ENCODE peak calls at places on chromosomes 11 and 22, in nine cellular contexts. A, D, W, E, X, C, L, V and M are unnamed samples.

GRCh38 chr11:64799925-64800632 is 2.9 kb downstream of the MAP4K2 start:
- DNase-seq in A (no peak), D (no peak), W (no peak), E (no peak), X (no peak), C (no peak), L (no peak), V (no peak), M (no peak)

GRCh38 chr11:20488352-20488751 is 100.8 kb downstream of the PRMT3 start:
- DNase-seq in A (no peak), D (no peak), W (peak; percentile 30), E (no peak), X (no peak), C (no peak), L (no peak), V (no peak), M (no peak)

GRCh38 chr11:105609832-105610781 is at the start of gene GRIA4:
- DNase-seq in A (peak; percentile 16), D (no peak), W (peak; percentile 51), E (peak; percentile 53), X (peak; percentile 75), C (peak; percentile 7), L (peak; percentile 64), V (peak; percentile 80), M (no peak)

GRCh38 chr11:96275807-96276594 is 67.0 kb downstream of the MAML2 start:
- DNase-seq in A (no peak), D (no peak), W (peak; percentile 59), E (peak; percentile 25), X (no peak), C (no peak), L (no peak), V (no peak), M (no peak)

GRCh38 chr11:57566035-57566504 is 1.4 kb downstream of the UBE2L6 start:
- DNase-seq in A (no peak), D (peak; percentile 41), W (peak; percentile 35), E (peak; percentile 20), X (no peak), C (peak; percentile 14), L (no peak), V (no peak), M (no peak)

GRCh38 chr22:45072322-45072903 is 62.6 kb upstream of the PHF21B start:
- DNase-seq in A (no peak), D (peak; percentile 89), W (peak; percentile 79), E (peak; percentile 54), X (no peak), C (no peak), L (no peak), V (peak; percentile 84), M (no peak)

GRCh38 chr22:19173047-19174035 is 5.2 kb downstream of the SLC25A1 start:
- DNase-seq in A (no peak), D (no peak), W (no peak), E (no peak), X (no peak), C (no peak), L (no peak), V (no peak), M (no peak)

GRCh38 chr22:47202819-47203553 is 440.5 kb downstream of the TBC1D22A start:
- DNase-seq in A (no peak), D (no peak), W (no peak), E (no peak), X (peak; percentile 45), C (no peak), L (no peak), V (peak; percentile 1), M (no peak)

GRCh38 chr11:65569973-65570918 is at the start of gene ZNRD2:
- DNase-seq in A (peak; percentile 96), D (peak; percentile 99), W (peak; percentile 97), E (peak; percentile 98), X (peak; percentile 100), C (peak; percentile 98), L (peak; percentile 99), V (peak; percentile 95), M (peak; percentile 97)

GRCh38 chr11:127639916-127640315 is 639.3 kb upstream of the KIRREL3 start:
- DNase-seq in A (no peak), D (peak; percentile 42), W (peak; percentile 52), E (no peak), X (no peak), C (no peak), L (no peak), V (no peak), M (no peak)

GRCh38 chr11:28447226-28447625 is 339.0 kb downstream of the METTL15 start:
- DNase-seq in A (no peak), D (no peak), W (peak; percentile 63), E (peak; percentile 85), X (no peak), C (no peak), L (no peak), V (no peak), M (no peak)

GRCh38 chr22:48261706-48262105 is 1499.3 kb downstream of the TBC1D22A start:
- DNase-seq in A (no peak), D (no peak), W (no peak), E (no peak), X (no peak), C (no peak), L (no peak), V (no peak), M (no peak)
- H3K27me3 ChIP-seq in A (no peaks in the 10 kb centered on the region), D (no peaks in the 10 kb centered on the region), W (no peaks in the 10 kb centered on the region), E (no peaks in the 10 kb centered on the region), X (no peaks in the 10 kb centered on the region), C (no peaks in the 10 kb centered on the region), L (peaks cover 21% of the 10 kb centered on the region), V (no peaks in the 10 kb centered on the region), M (no peaks in the 10 kb centered on the region)

GRCh38 chr11:117202386-117203068 is 3.4 kb downstream of the TAGLN start:
- DNase-seq in A (no peak), D (no peak), W (no peak), E (no peak), X (no peak), C (no peak), L (no peak), V (no peak), M (no peak)

GRCh38 chr11:117200813-117201515 is 1.8 kb downstream of the TAGLN start:
- DNase-seq in A (no peak), D (no peak), W (no peak), E (no peak), X (no peak), C (peak; percentile 20), L (no peak), V (no peak), M (no peak)

GRCh38 chr11:117203069-117203407 is 3.9 kb downstream of the TAGLN start:
- DNase-seq in A (no peak), D (no peak), W (no peak), E (no peak), X (no peak), C (no peak), L (no peak), V (no peak), M (no peak)

GRCh38 chr11:117201516-117201866 is 2.3 kb downstream of the TAGLN start:
- DNase-seq in A (no peak), D (no peak), W (no peak), E (no peak), X (no peak), C (no peak), L (no peak), V (no peak), M (no peak)

DNA sequence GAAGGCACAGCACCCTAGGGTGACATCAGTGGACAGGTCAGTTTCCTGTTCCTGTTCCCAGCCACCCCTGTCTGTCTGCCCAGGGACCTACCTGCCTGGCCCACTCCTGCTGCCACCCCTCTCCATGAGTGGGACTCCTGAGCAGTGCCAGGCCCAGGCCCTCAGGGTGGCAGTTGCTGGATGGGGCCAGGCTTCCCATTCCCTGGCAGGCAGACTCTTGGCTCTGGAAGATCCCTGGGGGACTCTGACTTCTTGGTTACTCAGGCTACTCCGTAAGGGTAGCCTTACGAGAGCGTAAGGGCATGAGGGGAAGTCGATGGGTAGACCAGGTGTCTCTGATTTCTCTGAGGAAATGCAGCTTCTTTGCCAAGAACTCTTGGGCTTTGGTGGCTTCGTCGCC is 2.7 kb downstream of the TAGLN start:
- DNase-seq in A (no peak), D (no peak), W (no peak), E (no peak), X (no peak), C (no peak), L (no peak), V (no peak), M (no peak)
- H3K27ac ChIP-seq in A (peak overlapping the region; percentile 96), D (no peak overlapping the region), W (peak overlapping the region; percentile 76), E (peak overlapping the region; percentile 26), X (peak overlapping the region; percentile 97), C (peak overlapping the region; percentile 50), L (no peak overlapping the region), V (no peak overlapping the region), M (no peak overlapping the region)

DNA sequence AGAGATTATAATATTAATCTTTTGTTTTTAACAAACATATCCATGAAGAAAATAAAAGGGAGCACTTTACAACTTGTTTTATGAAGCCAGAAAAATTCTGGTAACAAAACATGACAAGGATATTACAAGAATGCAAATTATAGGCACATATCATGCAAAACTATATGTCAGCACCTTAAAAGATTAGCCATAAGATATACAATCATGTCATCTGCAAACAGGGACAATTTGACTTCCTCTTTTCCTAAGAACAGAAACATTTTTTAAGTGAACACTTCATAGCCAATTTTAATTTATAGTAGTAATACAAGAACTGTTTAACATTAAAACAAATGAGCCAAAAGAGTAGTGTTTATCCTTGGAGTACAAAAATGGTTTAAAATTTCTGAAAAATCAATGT is 916.5 kb upstream of the CNTN5 start:
- DNase-seq in A (no peak), D (no peak), W (no peak), E (no peak), X (no peak), C (no peak), L (no peak), V (no peak), M (no peak)
- TF ChIP-seq CTCF in A (no peak), D (no peak), W (no peak), E (no peak), X (no peak), C (no peak), L (no peak), V (no peak), M (no peak)

DNA sequence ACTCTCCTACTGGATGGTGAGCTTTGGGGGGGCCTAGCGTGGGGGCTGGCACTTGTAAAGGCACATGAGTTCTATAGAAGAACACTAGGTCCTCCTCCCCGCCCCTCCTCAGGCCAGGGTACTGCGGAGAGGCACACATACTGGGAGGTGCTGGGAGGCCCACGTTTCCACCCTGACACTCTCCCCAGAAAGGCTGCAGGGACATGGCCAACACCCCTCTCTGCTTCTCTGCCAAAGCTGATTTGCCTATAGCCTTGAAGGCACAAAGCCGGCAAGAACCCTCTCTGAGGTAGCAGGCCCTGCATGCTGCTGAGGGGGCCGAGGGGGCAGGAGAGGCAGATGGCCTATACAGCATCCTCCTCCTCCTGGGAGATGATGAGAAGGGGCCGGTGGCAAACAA is 112.8 kb downstream of the BUD13 start:
- DNase-seq in A (no peak), D (no peak), W (no peak), E (no peak), X (no peak), C (no peak), L (no peak), V (no peak), M (no peak)
- H3K27me3 ChIP-seq in A (peaks cover 4% of the 10 kb centered on the region), D (peaks cover 50% of the 10 kb centered on the region), W (no peaks in the 10 kb centered on the region), E (no peaks in the 10 kb centered on the region), X (no peaks in the 10 kb centered on the region), C (no peaks in the 10 kb centered on the region), L (peaks cover 11% of the 10 kb centered on the region), V (no peaks in the 10 kb centered on the region), M (no peaks in the 10 kb centered on the region)